ENCODE peak calls at places on chromosome 22, in six cellular contexts. G is NCI-H2081, X is memory B cell, V is omental fat pad, T is DMS153, E is PC-3. I is an unnamed sample.

GRCh38 chr22:38570841-38571364 is 920 bp upstream of the DMC1 start:
- DNase-seq in X (peak; percentile 15), T (no peak), G (peak; percentile 22), E (peak; percentile 35), V (no peak), I (peak; percentile 31)

GRCh38 chr22:38755155-38755910 is 465 bp downstream of the SUN2 start:
- DNase-seq in X (peak; percentile 60), T (no peak), G (peak; percentile 9), E (peak; percentile 66), V (peak; percentile 81), I (peak; percentile 61)

GRCh38 chr22:35601743-35602633 is 15.1 kb downstream of the MB start:
- DNase-seq in T (no peak), V (no peak), E (peak; percentile 88), G (no peak), X (no peak), I (peak; percentile 5)

GRCh38 chr22:17281026-17281809 is 62.0 kb upstream of the ADA2 start:
- DNase-seq in T (no peak), V (no peak), G (no peak), X (no peak), E (no peak), I (no peak)

GRCh38 chr22:29073618-29074275 is 912 bp downstream of the KREMEN1 start:
- DNase-seq in E (no peak), X (peak; percentile 26), V (no peak), T (peak; percentile 18), G (no peak), I (no peak)

GRCh38 chr22:17836977-17837742 is 62.9 kb upstream of the BID start:
- DNase-seq in G (no peak), V (no peak), E (no peak), T (no peak), X (no peak), I (no peak)

GRCh38 chr22:35604671-35605457 is 12.3 kb downstream of the MB start:
- DNase-seq in T (no peak), G (no peak), E (peak; percentile 49), X (no peak), V (no peak), I (no peak)

GRCh38 chr22:40189979-40190378 is 12.3 kb downstream of the TNRC6B start:
- DNase-seq in V (no peak), E (peak; percentile 52), T (no peak), X (no peak), G (no peak), I (no peak)

GRCh38 chr22:23818541-23818940 is 20.3 kb downstream of the DERL3 start:
- DNase-seq in X (no peak), E (no peak), T (no peak), V (no peak), G (no peak), I (no peak)

GRCh38 chr22:43838161-43838560 is 24.2 kb downstream of the SULT4A1 start:
- DNase-seq in X (no peak), T (no peak), G (no peak), V (no peak), E (no peak), I (no peak)

GRCh38 chr22:43974028-43974545 is 18.8 kb downstream of the SAMM50 start:
- DNase-seq in T (no peak), V (no peak), X (no peak), G (no peak), E (no peak), I (no peak)

GRCh38 chr22:47266329-47266728 is 503.9 kb downstream of the TBC1D22A start:
- DNase-seq in X (no peak), G (no peak), E (no peak), T (no peak), V (no peak), I (no peak)

GRCh38 chr22:20404881-20405280 is 10.9 kb downstream of the ZNF74 start:
- DNase-seq in G (no peak), E (no peak), V (no peak), X (no peak), T (no peak), I (no peak)

GRCh38 chr22:32880061-32880460 is 78.6 kb downstream of the TIMP3 start:
- DNase-seq in T (no peak), E (no peak), G (no peak), X (no peak), V (no peak), I (no peak)

GRCh38 chr22:19708323-19709011 is 5.8 kb upstream of the SEPTIN5 start:
- DNase-seq in V (no peak), E (no peak), T (no peak), X (no peak), G (no peak), I (no peak)

GRCh38 chr22:35537252-35537651 is 3.4 kb upstream of the RASD2 start:
- DNase-seq in T (no peak), E (no peak), G (no peak), X (no peak), V (no peak), I (no peak)

GRCh38 chr22:46661221-46661851 is 41.1 kb downstream of the GRAMD4 start:
- DNase-seq in E (peak; percentile 85), T (peak; percentile 89), V (no peak), X (no peak), G (peak; percentile 74), I (no peak)

GRCh38 chr22:27930246-27931060 is 11.4 kb upstream of the PITPNB start:
- DNase-seq in T (no peak), E (no peak), V (no peak), G (no peak), X (no peak), I (no peak)

GRCh38 chr22:38927033-38927789 is 30.2 kb upstream of the APOBEC3A start:
- DNase-seq in G (peak; percentile 33), T (peak; percentile 87), X (peak; percentile 34), V (no peak), E (no peak), I (peak; percentile 54)

GRCh38 chr22:46714550-46714949 is 23.5 kb downstream of the CERK start:
- DNase-seq in G (no peak), E (no peak), V (no peak), X (no peak), T (no peak), I (no peak)

GRCh38 chr22:36221799-36222751 is 17.3 kb downstream of the APOL2 start:
- DNase-seq in X (peak; percentile 45), G (peak; percentile 37), T (peak; percentile 36), V (no peak), E (peak; percentile 46), I (no peak)

GRCh38 chr22:33658775-33659174 is 261.5 kb downstream of the LARGE1 start:
- DNase-seq in T (no peak), E (no peak), G (no peak), X (no peak), V (peak; percentile 27), I (no peak)

GRCh38 chr22:20001082-20001638 is 15.5 kb downstream of the ARVCF start:
- DNase-seq in T (no peak), G (no peak), X (no peak), V (no peak), E (no peak), I (no peak)

GRCh38 chr22:29581799-29582198 is 886 bp upstream of the NIPSNAP1 start:
- DNase-seq in E (peak; percentile 84), V (no peak), X (no peak), G (no peak), T (peak; percentile 78), I (no peak)

GRCh38 chr22:44380716-44381500 is 68.2 kb upstream of the SHISAL1 start:
- DNase-seq in E (no peak), G (peak; percentile 75), X (no peak), T (peak; percentile 26), V (peak; percentile 8), I (no peak)

GRCh38 chr22:33350961-33351360 is 292.8 kb upstream of the SYN3 start:
- DNase-seq in G (no peak), V (no peak), X (no peak), T (no peak), E (no peak), I (no peak)

GRCh38 chr22:29998627-29999026 is 81.6 kb upstream of the HORMAD2 start:
- DNase-seq in V (no peak), E (no peak), G (no peak), T (no peak), X (no peak), I (no peak)

GRCh38 chr22:49419661-49420060 is 408.0 kb downstream of the BRD1 start:
- DNase-seq in E (no peak), T (no peak), X (no peak), G (no peak), V (no peak), I (no peak)

GRCh38 chr22:42273855-42274451 is 3.5 kb upstream of the TCF20 start:
- DNase-seq in E (no peak), T (no peak), X (no peak), G (no peak), V (no peak), I (no peak)